ENCODE peak calls at places on chromosome 12, in nine cellular contexts. W is epithelial cell of esophagus, U is NCI-H146, Y is NCI-H1436, L is NCI-H774, X is GM23338, E is lower lobe of right lung, B is NCI-H524, O is NCI-H1092 treated with DMSO at 0.1 percent for 48 hours. C is an unnamed sample.

GRCh38 chr12:79381246-79382208 is 309.2 kb downstream of the PAWR start:
- DNase-seq in W (no peak), U (peak), Y (peak), L (no peak), X (peak), E (no peak), B (no peak), O (no peak), C (no peak)

GRCh38 chr12:105401198-105401597 is 70.7 kb downstream of the C12orf75 start:
- DNase-seq in W (no peak), U (no peak), Y (no peak), L (no peak), X (no peak), E (no peak), B (no peak), O (no peak), C (no peak)

GRCh38 chr12:19138551-19139344 is 9.2 kb downstream of the PLEKHA5 start:
- DNase-seq in W (peak), U (no peak), Y (no peak), L (no peak), X (no peak), E (no peak), B (no peak), O (no peak), C (no peak)

GRCh38 chr12:72018036-72018435 is 79.4 kb downstream of the TPH2 start:
- DNase-seq in W (no peak), U (no peak), Y (no peak), L (no peak), X (no peak), E (no peak), B (no peak), O (peak), C (no peak)

GRCh38 chr12:1811281-1811947 is 9.0 kb upstream of the LRTM2 start:
- DNase-seq in W (no peak), U (no peak), Y (no peak), L (no peak), X (no peak), E (no peak), B (no peak), O (no peak), C (no peak)

GRCh38 chr12:74449872-74450271 is 87.8 kb upstream of the ATXN7L3B start:
- DNase-seq in W (peak), U (no peak), Y (no peak), L (no peak), X (no peak), E (no peak), B (no peak), O (no peak), C (no peak)

GRCh38 chr12:97177482-97177881 is 270.4 kb downstream of the NEDD1 start:
- DNase-seq in W (no peak), U (no peak), Y (no peak), L (no peak), X (no peak), E (no peak), B (no peak), O (no peak), C (no peak)

GRCh38 chr12:14024589-14024988 is 43.2 kb upstream of the GRIN2B start:
- DNase-seq in W (no peak), U (no peak), Y (no peak), L (no peak), X (no peak), E (no peak), B (no peak), O (no peak), C (no peak)

GRCh38 chr12:85627584-85627983 is 208.6 kb downstream of the RASSF9 start:
- DNase-seq in W (peak), U (no peak), Y (no peak), L (no peak), X (no peak), E (no peak), B (no peak), O (no peak), C (no peak)

GRCh38 chr12:62426095-62426488 is 40.5 kb upstream of the MON2 start:
- DNase-seq in W (no peak), U (peak), Y (no peak), L (no peak), X (no peak), E (no peak), B (no peak), O (no peak), C (no peak)

GRCh38 chr12:92726865-92727264 is 24.1 kb downstream of the PLEKHG7 start:
- DNase-seq in W (no peak), U (no peak), Y (no peak), L (no peak), X (no peak), E (no peak), B (no peak), O (no peak), C (no peak)

GRCh38 chr12:71517145-71517846 is 77.7 kb downstream of the LGR5 start:
- DNase-seq in W (no peak), U (no peak), Y (no peak), L (no peak), X (no peak), E (no peak), B (no peak), O (no peak), C (no peak)

GRCh38 chr12:52524898-52525591 is 4.9 kb upstream of the KRT5 start:
- DNase-seq in W (peak), U (no peak), Y (no peak), L (no peak), X (no peak), E (no peak), B (no peak), O (no peak), C (no peak)

GRCh38 chr12:76117067-76117691 is 32.7 kb upstream of the NAP1L1 start:
- DNase-seq in W (no peak), U (no peak), Y (no peak), L (no peak), X (peak), E (no peak), B (no peak), O (no peak), C (no peak)

GRCh38 chr12:14910090-14910915 is 24.6 kb upstream of the MGP start:
- DNase-seq in W (peak), U (no peak), Y (no peak), L (no peak), X (no peak), E (no peak), B (no peak), O (no peak), C (no peak)

GRCh38 chr12:122875590-122876220 is 20.2 kb downstream of the VPS37B start:
- DNase-seq in W (no peak), U (no peak), Y (no peak), L (no peak), X (peak), E (no peak), B (no peak), O (no peak), C (no peak)

GRCh38 chr12:63151898-63152700 is 1.1 kb upstream of the AVPR1A start:
- DNase-seq in W (peak), U (peak), Y (no peak), L (peak), X (peak), E (no peak), B (peak), O (peak), C (no peak)

GRCh38 chr12:27493260-27493935 is 30.6 kb upstream of the PPFIBP1 start:
- DNase-seq in W (peak), U (no peak), Y (no peak), L (no peak), X (no peak), E (no peak), B (peak), O (no peak), C (no peak)

GRCh38 chr12:130799051-130799450 is 40.0 kb downstream of the STX2 start:
- DNase-seq in W (peak), U (no peak), Y (no peak), L (no peak), X (no peak), E (no peak), B (no peak), O (no peak), C (no peak)

GRCh38 chr12:111360325-111360930 is 8.5 kb downstream of the PHETA1 start:
- DNase-seq in W (no peak), U (no peak), Y (no peak), L (no peak), X (no peak), E (no peak), B (no peak), O (no peak), C (no peak)

GRCh38 chr12:113302925-113303640 is 31.8 kb downstream of the SLC8B1 start:
- DNase-seq in W (no peak), U (peak), Y (peak), L (no peak), X (no peak), E (no peak), B (no peak), O (no peak), C (no peak)

GRCh38 chr12:83408841-83409240 is 722.1 kb downstream of the TMTC2 start:
- DNase-seq in W (no peak), U (no peak), Y (no peak), L (no peak), X (no peak), E (no peak), B (no peak), O (no peak), C (no peak)

GRCh38 chr12:29929295-29929694 is 145.6 kb upstream of the TMTC1 start:
- DNase-seq in W (no peak), U (no peak), Y (no peak), L (no peak), X (no peak), E (no peak), B (no peak), O (no peak), C (no peak)

GRCh38 chr12:542290-543113 is 82.8 kb downstream of the B4GALNT3 start:
- DNase-seq in W (no peak), U (no peak), Y (no peak), L (no peak), X (no peak), E (no peak), B (peak), O (no peak), C (no peak)

GRCh38 chr12:109461846-109462766 is 15.0 kb downstream of the KCTD10 start:
- DNase-seq in W (peak), U (no peak), Y (no peak), L (no peak), X (no peak), E (peak), B (no peak), O (no peak), C (no peak)

GRCh38 chr12:108832730-108833354 is 24.5 kb downstream of the SSH1 start:
- DNase-seq in W (peak), U (no peak), Y (no peak), L (no peak), X (no peak), E (peak), B (no peak), O (no peak), C (no peak)

GRCh38 chr12:11437966-11438365 is 42.6 kb upstream of the PRB2 start:
- DNase-seq in W (no peak), U (no peak), Y (no peak), L (no peak), X (no peak), E (no peak), B (no peak), O (no peak), C (no peak)

GRCh38 chr12:124683330-124683662 is 115.9 kb upstream of the NCOR2 start:
- DNase-seq in W (peak), U (no peak), Y (no peak), L (no peak), X (peak), E (peak), B (no peak), O (no peak), C (no peak)

GRCh38 chr12:23795494-23795893 is 154.0 kb downstream of the SOX5 start:
- DNase-seq in W (no peak), U (peak), Y (no peak), L (peak), X (no peak), E (no peak), B (no peak), O (no peak), C (no peak)

GRCh38 chr12:87809916-87810315 is 219.3 kb downstream of the C12orf50 start:
- DNase-seq in W (no peak), U (no peak), Y (no peak), L (no peak), X (no peak), E (no peak), B (no peak), O (no peak), C (no peak)

C was measured in activated T-helper 2 cell treated with anti-CD3 and anti-CD28 coated beads, Interferon-gamma antibody, Interleukin-2, Interleukin-4, amounts not matched to agents 10 μg/mL and 5 μg/mL and 100 μg/mL, durations not matched to agents 14 hours and 24 hours and 36 hours.